ENCODE peak calls at places on chromosomes 6 and 20, in seven cellular contexts. B, Z, Y, W, T, Q and L are unnamed samples.

GRCh38 chr6:4491501-4492260 is 284.5 kb upstream of the CDYL start:
- DNase-seq in B (no peak), Z (peak), Y (peak), W (no peak), T (no peak), Q (no peak), L (peak)

GRCh38 chr6:42047790-42048405 is 2.4 kb upstream of the TAF8 start:
- DNase-seq in B (no peak), Z (no peak), Y (no peak), W (no peak), T (no peak), Q (no peak), L (no peak)

GRCh38 chr20:37316116-37316774 is 26.8 kb downstream of the MANBAL start:
- DNase-seq in B (no peak), Z (no peak), Y (no peak), W (no peak), T (no peak), Q (no peak), L (no peak)

GRCh38 chr6:40550096-40550731 is 37.0 kb downstream of the LRFN2 start:
- DNase-seq in B (peak), Z (peak), Y (peak), W (no peak), T (peak), Q (no peak), L (peak)

GRCh38 chr6:118963003-118963402 is 28.0 kb upstream of the MCM9 start:
- DNase-seq in B (no peak), Z (peak), Y (peak), W (no peak), T (peak), Q (no peak), L (peak)

GRCh38 chr6:119207973-119208725 is 129.7 kb upstream of the FAM184A start:
- DNase-seq in B (no peak), Z (peak), Y (peak), W (no peak), T (peak), Q (no peak), L (peak)

GRCh38 chr6:125149256-125150144 is 4.1 kb upstream of the TPD52L1 start:
- DNase-seq in B (no peak), Z (peak), Y (peak), W (no peak), T (peak), Q (no peak), L (peak)

GRCh38 chr6:16362296-16362695 is 123.9 kb downstream of the GMPR start:
- DNase-seq in B (no peak), Z (no peak), Y (no peak), W (no peak), T (no peak), Q (no peak), L (no peak)

GRCh38 chr6:151054304-151054703 is 185.5 kb upstream of the AKAP12 start:
- DNase-seq in B (no peak), Z (peak), Y (peak), W (no peak), T (peak), Q (no peak), L (peak)

GRCh38 chr20:43058077-43058476 is 131.6 kb downstream of the PTPRT start:
- DNase-seq in B (no peak), Z (no peak), Y (no peak), W (no peak), T (no peak), Q (no peak), L (no peak)

GRCh38 chr6:13216236-13216933 is 112.0 kb downstream of the TBC1D7 start:
- DNase-seq in B (no peak), Z (no peak), Y (no peak), W (no peak), T (no peak), Q (no peak), L (no peak)

GRCh38 chr20:4156411-4156810 is 141.1 kb upstream of the RNF24 start:
- DNase-seq in B (no peak), Z (no peak), Y (no peak), W (no peak), T (no peak), Q (no peak), L (no peak)

GRCh38 chr6:34425132-34425497 is 754 bp downstream of the RPS10 start:
- DNase-seq in B (no peak), Z (no peak), Y (no peak), W (no peak), T (peak), Q (no peak), L (peak)

GRCh38 chr20:49275634-49276033 is 2.2 kb downstream of the ZNFX1 start:
- DNase-seq in B (no peak), Z (no peak), Y (no peak), W (no peak), T (no peak), Q (no peak), L (no peak)

GRCh38 chr6:111569951-111570350 is 35.7 kb downstream of the TRAF3IP2 start:
- DNase-seq in B (no peak), Z (no peak), Y (no peak), W (no peak), T (no peak), Q (no peak), L (no peak)

GRCh38 chr6:131658287-131658686 is 21.2 kb downstream of the ENPP3 start:
- DNase-seq in B (no peak), Z (no peak), Y (no peak), W (no peak), T (no peak), Q (no peak), L (no peak)

GRCh38 chr6:76694779-76695178 is 622.3 kb upstream of the IMPG1 start:
- DNase-seq in B (no peak), Z (no peak), Y (no peak), W (no peak), T (no peak), Q (no peak), L (no peak)

GRCh38 chr6:34234667-34235604 is 1.7 kb upstream of the HMGA1 start:
- DNase-seq in B (no peak), Z (no peak), Y (no peak), W (peak), T (no peak), Q (peak), L (no peak)

GRCh38 chr20:25285856-25286798 is 38.2 kb downstream of the PYGB start:
- DNase-seq in B (no peak), Z (no peak), Y (no peak), W (peak), T (no peak), Q (no peak), L (no peak)

GRCh38 chr20:45293041-45294002 is 13.3 kb upstream of the RBPJL start:
- DNase-seq in B (no peak), Z (peak), Y (peak), W (peak), T (peak), Q (peak), L (peak)

GRCh38 chr6:81865712-81866111 is 113.2 kb upstream of the TENT5A start:
- DNase-seq in B (peak), Z (peak), Y (peak), W (no peak), T (peak), Q (no peak), L (peak)

GRCh38 chr20:21224217-21224616 is 78.9 kb upstream of the XRN2 start:
- DNase-seq in B (no peak), Z (no peak), Y (no peak), W (no peak), T (no peak), Q (no peak), L (no peak)

GRCh38 chr20:63520594-63520938 is at the start of gene PPDPF:
- DNase-seq in B (peak), Z (peak), Y (peak), W (peak), T (peak), Q (peak), L (peak)

GRCh38 chr6:2124260-2124709 is 121.1 kb downstream of the GMDS start:
- DNase-seq in B (no peak), Z (peak), Y (peak), W (no peak), T (peak), Q (no peak), L (no peak)

GRCh38 chr20:34834459-34834893 is 9.0 kb upstream of the NCOA6 start:
- DNase-seq in B (no peak), Z (peak), Y (peak), W (no peak), T (peak), Q (no peak), L (peak)

GRCh38 chr6:4687656-4687988 is 88.6 kb upstream of the CDYL start:
- DNase-seq in B (no peak), Z (no peak), Y (no peak), W (no peak), T (no peak), Q (no peak), L (no peak)

GRCh38 chr20:48259456-48259855 is 474.2 kb upstream of the SULF2 start:
- DNase-seq in B (no peak), Z (no peak), Y (no peak), W (no peak), T (no peak), Q (no peak), L (no peak)
- TF ChIP-seq CTCF in B (no peak), Z (no peak), Y (no peak), W (no peak), T (no peak), Q (no peak), L (no peak)

DNA sequence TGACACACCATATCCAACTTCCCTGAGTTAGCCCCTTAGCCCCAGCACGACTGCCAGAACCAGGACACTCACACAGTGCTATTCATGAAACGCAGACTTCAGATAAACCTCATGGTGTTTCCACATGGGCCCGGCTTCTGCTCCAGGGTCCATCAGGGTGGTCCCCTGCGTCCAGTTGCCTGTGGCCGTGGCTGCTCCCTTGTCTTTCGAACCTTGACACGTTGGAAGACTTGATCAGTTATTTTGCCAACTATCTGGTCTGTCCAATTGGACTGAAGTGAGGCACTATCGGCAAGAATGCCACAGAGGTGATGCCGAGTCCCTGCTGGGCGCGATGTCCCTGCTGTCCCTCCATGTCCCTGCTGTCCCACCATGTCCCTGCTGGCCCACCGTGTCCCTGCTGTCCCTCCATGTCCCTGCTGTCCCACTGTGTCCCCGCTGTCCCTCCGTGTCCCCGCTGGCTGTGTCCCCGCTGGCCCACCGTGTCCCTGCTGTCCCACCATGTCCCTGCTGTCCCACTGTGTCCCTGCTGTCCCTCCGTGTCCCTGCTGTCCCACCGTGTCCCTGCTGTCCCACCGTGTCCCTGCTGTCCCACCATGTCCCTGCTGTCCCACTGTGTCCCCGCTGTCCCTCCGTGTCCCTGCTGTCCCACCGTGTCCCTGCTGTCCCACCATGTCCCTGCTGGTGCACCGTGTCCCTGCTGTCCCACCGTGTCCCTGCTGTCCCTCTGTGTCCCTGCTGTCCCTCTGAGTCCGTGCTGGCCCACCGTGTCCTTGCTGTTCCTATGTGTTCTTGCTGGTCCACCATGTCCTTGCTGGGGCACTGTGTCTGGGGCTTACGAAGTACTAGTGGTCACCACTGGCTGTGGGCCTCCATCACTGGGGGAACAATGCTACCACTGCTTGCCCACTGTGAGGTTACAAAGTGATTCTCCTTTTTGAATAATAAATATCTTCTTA is 251.4 kb downstream of the DLL1 start:
- DNase-seq in B (no peak), Z (no peak), Y (no peak), W (peak), T (no peak), Q (no peak), L (no peak)
- TF ChIP-seq CTCF in B (no peak), Z (no peak), Y (no peak), W (no peak), T (no peak), Q (no peak), L (no peak)

GRCh38 chr20:31489152-31489551 is 14.1 kb downstream of the REM1 start:
- DNase-seq in B (no peak), Z (no peak), Y (no peak), W (no peak), T (no peak), Q (no peak), L (no peak)

GRCh38 chr20:31490752-31491151 is 15.7 kb downstream of the REM1 start:
- DNase-seq in B (no peak), Z (no peak), Y (no peak), W (no peak), T (no peak), Q (no peak), L (no peak)

GRCh38 chr20:31496761-31497295 is 17.4 kb upstream of the HM13 start:
- DNase-seq in B (no peak), Z (peak), Y (peak), W (no peak), T (peak), Q (no peak), L (no peak)

GRCh38 chr20:31497838-31498540 is 16.3 kb upstream of the HM13 start:
- DNase-seq in B (no peak), Z (peak), Y (peak), W (no peak), T (peak), Q (no peak), L (peak)

GRCh38 chr20:31494131-31494530 is 19.0 kb downstream of the REM1 start:
- DNase-seq in B (no peak), Z (peak), Y (peak), W (no peak), T (peak), Q (no peak), L (peak)
- TF ChIP-seq CTCF in B (peak), Z (peak), Y (peak), W (no peak), T (peak), Q (peak), L (peak)

GRCh38 chr6:160883999-160884398 is 107.6 kb upstream of the MAP3K4 start:
- DNase-seq in B (no peak), Z (no peak), Y (no peak), W (no peak), T (no peak), Q (no peak), L (no peak)

GRCh38 chr6:160882741-160883340 is 108.7 kb upstream of the MAP3K4 start:
- DNase-seq in B (no peak), Z (peak), Y (peak), W (no peak), T (peak), Q (no peak), L (peak)

GRCh38 chr6:160891690-160892089 is 99.9 kb upstream of the MAP3K4 start:
- DNase-seq in B (no peak), Z (peak), Y (peak), W (no peak), T (no peak), Q (no peak), L (peak)

GRCh38 chr6:160883560-160883959 is 108.0 kb upstream of the MAP3K4 start:
- DNase-seq in B (no peak), Z (no peak), Y (no peak), W (no peak), T (no peak), Q (no peak), L (no peak)

GRCh38 chr6:160887616-160888015 is 104.0 kb upstream of the MAP3K4 start:
- DNase-seq in B (no peak), Z (no peak), Y (no peak), W (no peak), T (no peak), Q (no peak), L (no peak)
- TF ChIP-seq CTCF in B (no peak), Z (no peak), Y (no peak), W (no peak), T (no peak), Q (no peak), L (no peak)

GRCh38 chr6:18392346-18392877 is 5.3 kb downstream of the RNF144B start:
- DNase-seq in B (no peak), Z (no peak), Y (no peak), W (no peak), T (no peak), Q (no peak), L (no peak)
- TF ChIP-seq CTCF in B (no peak), Z (no peak), Y (no peak), W (no peak), T (no peak), Q (no peak), L (no peak)